ENCODE peak calls at places on chromosomes 3 and 15, in four cellular contexts. N is A549, L is mucosa of descending colon, Z is GM12878. C is an unnamed sample.

GRCh38 chr3:116691041-116691440 is 18.5 kb upstream of the TUSC7 start:
- ATAC-seq in N (no peak), L (no peak), Z (no peak), C (no peak)

GRCh38 chr15:27897481-27897880 is 201.6 kb downstream of the OCA2 start:
- ATAC-seq in N (peak; percentile 50), L (no peak), Z (no peak), C (no peak)

GRCh38 chr3:23319913-23320312 is 116.8 kb downstream of the UBE2E2 start:
- ATAC-seq in N (no peak), L (no peak), Z (peak; percentile 52), C (no peak)

GRCh38 chr3:87855626-87856025 is 203.2 kb downstream of the CGGBP1 start:
- ATAC-seq in N (peak; percentile 98), L (no peak), Z (no peak), C (no peak)

GRCh38 chr15:97930230-97930629 is 30.3 kb upstream of the ARRDC4 start:
- ATAC-seq in N (no peak), L (no peak), Z (no peak), C (no peak)

GRCh38 chr15:63870043-63870394 is 36.3 kb upstream of the HERC1 start:
- ATAC-seq in N (no peak), L (peak; percentile 14), Z (peak; percentile 84), C (no peak)

GRCh38 chr3:37183976-37184375 is 9.6 kb upstream of the LRRFIP2 start:
- ATAC-seq in N (no peak), L (no peak), Z (no peak), C (peak; percentile 43)

GRCh38 chr3:54427951-54428871 is 305.9 kb downstream of the CACNA2D3 start:
- ATAC-seq in N (peak; percentile 65), L (peak; percentile 47), Z (peak; percentile 71), C (no peak)

GRCh38 chr3:23968467-23969184 is 23.5 kb downstream of the NR1D2 start:
- ATAC-seq in N (peak; percentile 76), L (no peak), Z (no peak), C (no peak)

GRCh38 chr3:29346828-29347227 is 66.0 kb downstream of the RBMS3 start:
- ATAC-seq in N (no peak), L (no peak), Z (no peak), C (no peak)

GRCh38 chr3:46833346-46834300 is 29.6 kb downstream of the MYL3 start:
- ATAC-seq in N (no peak), L (no peak), Z (no peak), C (no peak)

GRCh38 chr15:93829115-93829849 is 402.1 kb upstream of the MCTP2 start:
- ATAC-seq in N (no peak), L (peak; percentile 86), Z (no peak), C (peak; percentile 91)

GRCh38 chr3:188734395-188734794 is 437.4 kb upstream of the TPRG1 start:
- ATAC-seq in N (no peak), L (no peak), Z (no peak), C (no peak)

GRCh38 chr3:185866555-185866954 is 41.7 kb upstream of the IGF2BP2 start:
- ATAC-seq in N (no peak), L (peak; percentile 95), Z (no peak), C (no peak)

GRCh38 chr3:28978092-28978491 is 302.8 kb upstream of the RBMS3 start:
- ATAC-seq in N (no peak), L (no peak), Z (no peak), C (no peak)

GRCh38 chr3:56389213-56389830 is 78.9 kb downstream of the ERC2 start:
- ATAC-seq in N (no peak), L (no peak), Z (no peak), C (no peak)

GRCh38 chr3:150362515-150363302 is 45.4 kb upstream of the TSC22D2 start:
- ATAC-seq in N (no peak), L (peak; percentile 81), Z (no peak), C (no peak)

GRCh38 chr3:177529716-177530335 is 332.5 kb upstream of the TBL1XR1 start:
- ATAC-seq in N (no peak), L (no peak), Z (no peak), C (peak; percentile 57)

GRCh38 chr3:160929595-160929994 is 173.6 kb downstream of the PPM1L start:
- ATAC-seq in N (peak; percentile 77), L (peak; percentile 52), Z (no peak), C (peak; percentile 25)

GRCh38 chr3:4776980-4777581 is 202.2 kb upstream of the BHLHE40 start:
- ATAC-seq in N (peak; percentile 71), L (peak; percentile 71), Z (peak; percentile 82), C (peak; percentile 74)

GRCh38 chr15:41951571-41951970 is 20.8 kb downstream of the EHD4 start:
- ATAC-seq in N (no peak), L (no peak), Z (no peak), C (no peak)

GRCh38 chr3:126535636-126536035 is 11.7 kb downstream of the CHST13 start:
- ATAC-seq in N (peak; percentile 26), L (no peak), Z (no peak), C (no peak)

GRCh38 chr3:27325419-27325818 is 43.8 kb downstream of the NEK10 start:
- ATAC-seq in N (peak; percentile 77), L (peak; percentile 44), Z (peak; percentile 61), C (no peak)

GRCh38 chr3:104554409-104554808 is 812.3 kb upstream of the ALCAM start:
- ATAC-seq in N (no peak), L (no peak), Z (no peak), C (no peak)

GRCh38 chr3:74537164-74537563 is 77.3 kb downstream of the CNTN3 start:
- ATAC-seq in N (no peak), L (no peak), Z (no peak), C (no peak)

GRCh38 chr3:17432237-17432636 is 310.2 kb downstream of the TBC1D5 start:
- ATAC-seq in N (no peak), L (no peak), Z (peak; percentile 60), C (no peak)

GRCh38 chr3:32127219-32127826 is 20.9 kb downstream of the GPD1L start:
- ATAC-seq in N (no peak), L (no peak), Z (no peak), C (no peak)

GRCh38 chr3:117219296-117219695 is 509.7 kb downstream of the TUSC7 start:
- ATAC-seq in N (no peak), L (no peak), Z (no peak), C (no peak)

GRCh38 chr15:52186651-52187486 is 4.3 kb downstream of the GNB5 start:
- ATAC-seq in N (no peak), L (peak; percentile 27), Z (no peak), C (peak; percentile 67)

GRCh38 chr3:127691494-127691893 is 18.7 kb downstream of the ABTB1 start:
- ATAC-seq in N (no peak), L (no peak), Z (peak; percentile 9), C (no peak)

GRCh38 chr3:185470323-185470722 is 28.5 kb downstream of the TMEM41A start:
- ATAC-seq in N (no peak), L (peak; percentile 75), Z (no peak), C (no peak)

GRCh38 chr3:119350114-119350513 is 55.9 kb downstream of the ARHGAP31 start:
- ATAC-seq in N (no peak), L (no peak), Z (no peak), C (peak; percentile 34)

GRCh38 chr3:119346076-119346496 is 51.9 kb downstream of the ARHGAP31 start:
- ATAC-seq in N (peak; percentile 60), L (peak; percentile 81), Z (no peak), C (no peak)

GRCh38 chr3:119347036-119347435 is 52.9 kb downstream of the ARHGAP31 start:
- ATAC-seq in N (no peak), L (peak; percentile 52), Z (no peak), C (no peak)

GRCh38 chr3:119352235-119352634 is 58.1 kb downstream of the ARHGAP31 start:
- ATAC-seq in N (peak; percentile 49), L (peak; percentile 37), Z (peak; percentile 97), C (no peak)

DNA sequence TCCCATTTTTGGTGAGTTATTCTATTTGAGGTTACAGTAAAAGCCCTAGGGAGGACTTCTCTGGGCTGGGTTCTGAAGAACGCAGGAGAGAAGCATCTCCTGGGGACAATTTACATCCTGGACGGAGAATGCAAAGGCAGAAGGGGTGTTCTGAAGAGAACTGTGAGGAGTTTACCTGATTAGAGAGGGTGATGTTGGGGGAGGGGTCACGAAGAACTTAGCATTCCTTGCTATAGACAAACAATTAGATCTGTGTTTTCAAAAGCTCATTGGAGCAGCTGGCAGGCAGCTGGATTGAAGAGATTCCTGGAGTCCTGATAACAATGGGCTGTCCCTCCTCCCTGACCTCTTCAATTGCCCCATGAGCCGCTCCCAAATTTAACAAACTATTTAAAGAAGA is 55.2 kb downstream of the ARHGAP31 start:
- ATAC-seq in N (no peak), L (no peak), Z (no peak), C (no peak)
- H3K4me1 ChIP-seq in N (no peaks in the 10 kb centered on the region), L (peaks cover 16% of the 10 kb centered on the region), Z (peaks cover 34% of the 10 kb centered on the region), C (no peaks in the 10 kb centered on the region)

GRCh38 chr3:43015572-43016512 is 36.7 kb downstream of the GASK1A start:
- ATAC-seq in N (no peak), L (no peak), Z (no peak), C (no peak)
- H3K9me3 ChIP-seq in N (no peaks in the 10 kb centered on the region), L (peaks cover 3% of the 10 kb centered on the region), Z (peaks cover 18% of the 10 kb centered on the region), C (no peaks in the 10 kb centered on the region)

DNA sequence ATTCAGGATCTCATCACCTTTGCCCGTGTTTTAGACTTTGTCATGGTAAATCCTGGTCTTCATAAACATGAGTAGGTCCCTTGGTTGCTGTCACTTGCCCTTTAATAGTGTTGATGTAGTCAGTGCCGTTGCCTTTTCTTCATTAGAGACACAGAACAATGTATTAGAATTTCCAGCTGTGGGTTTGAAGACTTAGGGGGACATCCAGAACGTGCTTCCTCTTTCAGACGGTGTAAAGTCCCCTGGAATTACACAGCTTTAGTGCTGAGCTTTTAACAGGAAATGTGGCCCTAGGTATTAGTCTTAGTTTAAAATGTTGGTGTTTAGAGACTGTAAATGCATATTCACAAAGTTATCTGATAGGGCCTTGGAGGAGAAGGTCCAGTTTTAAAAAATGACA is 8.8 kb upstream of the LRCH3 start:
- ATAC-seq in N (no peak), L (no peak), Z (peak; percentile 89), C (no peak)
- H3K4me1 ChIP-seq in N (no peaks in the 10 kb centered on the region), L (no peaks in the 10 kb centered on the region), Z (peaks cover 25% of the 10 kb centered on the region), C (no peaks in the 10 kb centered on the region)

GRCh38 chr15:76260246-76260938 is 50.9 kb downstream of the ETFA start:
- ATAC-seq in N (peak; percentile 15), L (no peak), Z (no peak), C (no peak)
- H3K9me3 ChIP-seq in N (no peaks in the 10 kb centered on the region), L (peaks cover 27% of the 10 kb centered on the region), Z (peaks cover 6% of the 10 kb centered on the region), C (no peaks in the 10 kb centered on the region)

GRCh38 chr3:109331692-109332091 is 5.7 kb downstream of the DPPA4 start:
- ATAC-seq in N (no peak), L (no peak), Z (no peak), C (no peak)
- H3K4me1 ChIP-seq in N (no peaks in the 10 kb centered on the region), L (no peaks in the 10 kb centered on the region), Z (no peaks in the 10 kb centered on the region), C (no peaks in the 10 kb centered on the region)

GRCh38 chr15:24784506-24784905 is 108.9 kb downstream of the NPAP1 start:
- ATAC-seq in N (no peak), L (no peak), Z (no peak), C (no peak)
- H3K9me3 ChIP-seq in N (no peaks in the 10 kb centered on the region), L (peaks cover 45% of the 10 kb centered on the region), Z (no peaks in the 10 kb centered on the region), C (no peaks in the 10 kb centered on the region)

GRCh38 chr3:114221881-114222264 is 15.5 kb downstream of the ZNF80 start:
- ATAC-seq in N (no peak), L (no peak), Z (no peak), C (no peak)

GRCh38 chr3:114218006-114218405 is 19.4 kb downstream of the ZNF80 start:
- ATAC-seq in N (no peak), L (no peak), Z (no peak), C (no peak)

GRCh38 chr3:114218578-114219185 is 18.7 kb downstream of the ZNF80 start:
- ATAC-seq in N (no peak), L (no peak), Z (no peak), C (no peak)

GRCh38 chr3:114221165-114221880 is 16.1 kb downstream of the ZNF80 start:
- ATAC-seq in N (no peak), L (peak; percentile 41), Z (no peak), C (no peak)

GRCh38 chr3:114219741-114220140 is 17.6 kb downstream of the ZNF80 start:
- ATAC-seq in N (no peak), L (no peak), Z (no peak), C (no peak)
- H3K4me1 ChIP-seq in N (no peaks in the 10 kb centered on the region), L (no peaks in the 10 kb centered on the region), Z (peaks cover 13% of the 10 kb centered on the region), C (no peaks in the 10 kb centered on the region)